ENCODE peak calls at places on chromosomes 13 and 19, in ten cellular contexts. D is CD8-positive, alpha-beta T cell; X is hepatocyte; F is cardiac muscle cell; N is epithelial cell of proximal tubule; S is fibroblast of the aortic adventitia; U is pancreas; M is lower lobe of right lung; O is tibial nerve; P is upper lobe of right lung. V is an unnamed sample.

GRCh38 chr19:45733160-45733810 is at the start of gene MEIOSIN:
- DNase-seq in D (no peak), X (no peak), F (no peak), N (no peak), S (no peak), U (peak; percentile 52), M (peak; percentile 50), O (no peak), P (no peak), V (peak; percentile 38)

GRCh38 chr13:105759467-105759866 is 776.0 kb downstream of the EFNB2 start:
- DNase-seq in D (no peak), X (no peak), F (no peak), N (no peak), S (no peak), U (no peak), M (no peak), O (no peak), P (no peak), V (no peak)

GRCh38 chr13:38350114-38350617 is 515 bp downstream of the UFM1 start:
- DNase-seq in D (no peak), X (peak; percentile 78), F (peak; percentile 64), N (peak; percentile 20), S (no peak), U (peak; percentile 70), M (peak; percentile 87), O (peak; percentile 59), P (peak; percentile 88), V (peak; percentile 13)

GRCh38 chr13:34914416-34914815 is 27.7 kb upstream of the NBEA start:
- DNase-seq in D (no peak), X (no peak), F (peak; percentile 11), N (no peak), S (no peak), U (no peak), M (no peak), O (no peak), P (no peak), V (peak; percentile 40)

GRCh38 chr13:110422913-110423688 is 116.0 kb downstream of the COL4A2 start:
- DNase-seq in D (no peak), X (no peak), F (no peak), N (no peak), S (peak; percentile 36), U (no peak), M (no peak), O (no peak), P (no peak), V (no peak)

GRCh38 chr13:79870123-79870522 is 389.2 kb downstream of the NDFIP2 start:
- DNase-seq in D (no peak), X (no peak), F (peak; percentile 35), N (no peak), S (peak; percentile 40), U (no peak), M (no peak), O (no peak), P (no peak), V (no peak)

GRCh38 chr13:23500858-23501257 is 67.4 kb upstream of the SACS start:
- DNase-seq in D (no peak), X (peak; percentile 13), F (peak; percentile 73), N (no peak), S (peak; percentile 95), U (no peak), M (no peak), O (no peak), P (no peak), V (no peak)

GRCh38 chr19:48900477-48901452 is 653 bp downstream of the NUCB1 start:
- DNase-seq in D (peak; percentile 58), X (no peak), F (peak; percentile 62), N (no peak), S (peak; percentile 61), U (no peak), M (no peak), O (no peak), P (no peak), V (peak; percentile 69)

GRCh38 chr19:52942371-52943133 is 19.3 kb upstream of the ZNF888 start:
- DNase-seq in D (peak; percentile 97), X (peak; percentile 92), F (peak; percentile 86), N (no peak), S (peak; percentile 73), U (peak; percentile 96), M (peak; percentile 95), O (peak; percentile 92), P (peak; percentile 96), V (peak; percentile 88)

GRCh38 chr13:84126671-84127171 is 244.4 kb upstream of the SLITRK1 start:
- DNase-seq in D (no peak), X (peak; percentile 5), F (no peak), N (no peak), S (no peak), U (no peak), M (no peak), O (no peak), P (no peak), V (no peak)

GRCh38 chr19:47819841-47820244 is 1.9 kb upstream of the CRX start:
- DNase-seq in D (no peak), X (no peak), F (no peak), N (no peak), S (no peak), U (no peak), M (no peak), O (no peak), P (no peak), V (peak; percentile 86)

GRCh38 chr13:31725841-31726240 is 13.5 kb upstream of the RXFP2 start:
- DNase-seq in D (no peak), X (no peak), F (no peak), N (no peak), S (no peak), U (no peak), M (no peak), O (no peak), P (no peak), V (no peak)

GRCh38 chr19:6576869-6577281 is 14.1 kb downstream of the CD70 start:
- DNase-seq in D (no peak), X (no peak), F (no peak), N (no peak), S (no peak), U (no peak), M (no peak), O (no peak), P (no peak), V (no peak)

GRCh38 chr19:15320118-15320517 is 12.2 kb downstream of the BRD4 start:
- DNase-seq in D (no peak), X (no peak), F (no peak), N (no peak), S (peak; percentile 84), U (no peak), M (no peak), O (no peak), P (no peak), V (no peak)

GRCh38 chr19:19513671-19514070 is 1.7 kb downstream of the TSSK6 start:
- DNase-seq in D (no peak), X (no peak), F (no peak), N (no peak), S (no peak), U (no peak), M (no peak), O (no peak), P (no peak), V (no peak)
- H3K4me3 ChIP-seq in D (no peak overlapping the region), X (no peak overlapping the region), F (no peak overlapping the region), N (no peak overlapping the region), S (no peak overlapping the region), U (no peak overlapping the region), M (no peak overlapping the region), O (no peak overlapping the region), P (no peak overlapping the region), V (no peak overlapping the region)

GRCh38 chr19:21850636-21851255 is 14.8 kb upstream of the ZNF43 start:
- DNase-seq in D (no peak), X (no peak), F (no peak), N (no peak), S (no peak), U (no peak), M (no peak), O (no peak), P (no peak), V (no peak)

GRCh38 chr19:21848706-21849105 is 12.7 kb upstream of the ZNF43 start:
- DNase-seq in D (no peak), X (no peak), F (peak; percentile 19), N (peak; percentile 31), S (no peak), U (no peak), M (no peak), O (no peak), P (no peak), V (no peak)

GRCh38 chr19:21856751-21857150 is 20.8 kb upstream of the ZNF43 start:
- DNase-seq in D (no peak), X (no peak), F (no peak), N (no peak), S (no peak), U (no peak), M (no peak), O (no peak), P (no peak), V (no peak)

GRCh38 chr19:21851596-21852345 is 15.8 kb upstream of the ZNF43 start:
- DNase-seq in D (peak; percentile 91), X (peak; percentile 98), F (peak; percentile 96), N (peak; percentile 66), S (peak; percentile 92), U (peak; percentile 90), M (peak; percentile 94), O (peak; percentile 96), P (peak; percentile 95), V (peak; percentile 95)
- H3K4me3 ChIP-seq in D (peak overlapping the region; percentile 95), X (peak overlapping the region; percentile 74), F (peak overlapping the region; percentile 96), N (peak overlapping the region; percentile 89), S (peak overlapping the region; percentile 98), U (peak overlapping the region; percentile 87), M (peak overlapping the region; percentile 94), O (peak overlapping the region; percentile 43), P (peak overlapping the region; percentile 85), V (peak overlapping the region; percentile 85)

DNA sequence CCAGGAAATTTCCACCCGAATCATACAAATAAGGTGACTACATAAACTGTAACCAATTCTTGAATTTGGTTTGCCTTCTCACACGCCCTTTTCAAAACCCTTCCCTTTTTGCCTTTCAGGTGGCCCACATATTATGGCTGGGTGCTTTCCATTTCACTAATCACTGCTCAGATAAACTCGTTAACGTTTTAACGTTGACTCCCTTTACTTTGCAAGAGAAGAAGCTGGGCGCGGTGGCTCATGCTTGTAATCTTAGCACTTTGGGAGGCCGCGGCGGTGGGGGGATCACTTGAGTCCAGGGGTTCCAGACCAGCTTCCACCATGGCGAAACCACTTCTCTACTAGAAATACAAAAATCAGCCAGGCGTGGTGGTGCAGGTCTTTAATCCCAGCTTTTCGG is 19.8 kb upstream of the ZNF91 start:
- DNase-seq in D (no peak), X (no peak), F (no peak), N (no peak), S (no peak), U (no peak), M (no peak), O (no peak), P (no peak), V (no peak)
- H3K4me3 ChIP-seq in D (peak overlapping the region; percentile 55), X (peak overlapping the region; percentile 28), F (peak overlapping the region; percentile 46), N (peak overlapping the region; percentile 48), S (no peak overlapping the region), U (no peak overlapping the region), M (peak overlapping the region; percentile 44), O (no peak overlapping the region), P (peak overlapping the region; percentile 34), V (peak overlapping the region; percentile 94)

DNA sequence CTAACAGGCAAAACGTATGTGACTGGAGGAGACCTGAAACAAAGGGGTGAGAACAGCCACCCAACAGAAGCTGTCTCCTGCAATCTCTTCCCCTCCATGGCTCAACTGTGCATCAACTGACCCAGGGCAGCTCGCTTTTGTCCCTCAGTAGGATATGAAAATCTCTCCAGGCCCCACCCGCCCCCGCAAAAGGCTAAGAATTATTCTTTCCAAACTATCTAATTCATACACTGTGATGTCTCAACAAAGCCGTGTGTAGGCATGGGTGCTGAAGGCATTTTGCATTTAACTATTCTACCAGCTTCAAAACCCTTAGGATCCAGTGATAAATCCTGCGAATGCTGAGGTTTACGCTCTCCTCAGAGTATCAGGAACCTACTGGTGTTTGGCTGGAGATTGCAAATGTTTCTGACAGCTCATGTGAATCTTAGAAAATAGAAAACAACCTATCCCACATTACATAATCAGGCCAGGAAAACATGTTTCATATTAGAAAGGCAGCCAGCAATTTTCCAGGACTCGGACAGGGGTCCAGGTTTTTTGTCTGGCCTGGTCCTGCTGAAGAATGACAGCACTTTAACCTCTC is 17.4 kb downstream of the DHRS12 start:
- DNase-seq in D (no peak), X (no peak), F (no peak), N (no peak), S (no peak), U (no peak), M (no peak), O (no peak), P (no peak), V (no peak)
- H3K4me3 ChIP-seq in D (no peak overlapping the region), X (no peak overlapping the region), F (no peak overlapping the region), N (no peak overlapping the region), S (no peak overlapping the region), U (no peak overlapping the region), M (no peak overlapping the region), O (no peak overlapping the region), P (no peak overlapping the region), V (no peak overlapping the region)